ENCODE peak calls at places on chromosome 20, in five cellular contexts. One of them, this sample, is unnamed.

GRCh38 chr20:49278817-49279676 is 1.2 kb upstream of the ZNFX1 start:
- DNase-seq in epithelial cell of prostate: no peak
- DNase-seq in H7: no peak
- DNase-seq in G401: no peak
- DNase-seq in AG09309: no peak
- DNase-seq in this sample: no peak

GRCh38 chr20:51497542-51498467 is 44.7 kb downstream of the NFATC2 start:
- DNase-seq in AG09309: no peak
- DNase-seq in G401: no peak
- DNase-seq in H7: no peak
- DNase-seq in epithelial cell of prostate: no peak
- DNase-seq in this sample: peak; percentile 38

GRCh38 chr20:11888648-11889047 is 29.0 kb upstream of the BTBD3 start:
- DNase-seq in H7: no peak
- DNase-seq in epithelial cell of prostate: no peak
- DNase-seq in G401: no peak
- DNase-seq in AG09309: no peak
- DNase-seq in this sample: no peak

GRCh38 chr20:34549291-34549928 is 9.1 kb upstream of the MAP1LC3A start:
- DNase-seq in G401: no peak
- DNase-seq in epithelial cell of prostate: no peak
- DNase-seq in H7: peak; percentile 83
- DNase-seq in AG09309: no peak
- DNase-seq in this sample: no peak

GRCh38 chr20:39911497-39911896 is 777.5 kb downstream of the MAFB start:
- DNase-seq in epithelial cell of prostate: no peak
- DNase-seq in G401: no peak
- DNase-seq in H7: no peak
- DNase-seq in AG09309: no peak
- DNase-seq in this sample: no peak

GRCh38 chr20:59824711-59825562 is 108.5 kb downstream of the SYCP2 start:
- DNase-seq in H7: peak; percentile 43
- DNase-seq in AG09309: no peak
- DNase-seq in epithelial cell of prostate: no peak
- DNase-seq in G401: no peak
- DNase-seq in this sample: no peak

GRCh38 chr20:50731930-50732690 is 730 bp downstream of the PARD6B start:
- DNase-seq in epithelial cell of prostate: no peak
- DNase-seq in G401: peak; percentile 29
- DNase-seq in H7: peak; percentile 73
- DNase-seq in AG09309: no peak
- DNase-seq in this sample: no peak

GRCh38 chr20:63968136-63968927 is 1.4 kb downstream of the ZNF512B start:
- DNase-seq in H7: no peak
- DNase-seq in epithelial cell of prostate: no peak
- DNase-seq in G401: no peak
- DNase-seq in AG09309: no peak
- DNase-seq in this sample: no peak

GRCh38 chr20:61936701-61937131 is 129.0 kb downstream of the TAF4 start:
- DNase-seq in G401: no peak
- DNase-seq in AG09309: no peak
- DNase-seq in H7: peak; percentile 70
- DNase-seq in epithelial cell of prostate: no peak
- DNase-seq in this sample: no peak

GRCh38 chr20:10551732-10552724 is 116.9 kb downstream of the SLX4IP start:
- DNase-seq in epithelial cell of prostate: no peak
- DNase-seq in AG09309: no peak
- DNase-seq in G401: peak; percentile 36
- DNase-seq in H7: peak; percentile 76
- DNase-seq in this sample: no peak

GRCh38 chr20:45306431-45306982 is at the start of gene RBPJL:
- DNase-seq in G401: no peak
- DNase-seq in AG09309: no peak
- DNase-seq in H7: peak; percentile 93
- DNase-seq in epithelial cell of prostate: no peak
- DNase-seq in this sample: no peak

This sample was measured in pons.